ENCODE peak calls at places on chromosomes 16 and 17, in six cellular contexts. Y, K, T, F, R and B are unnamed samples.

GRCh38 chr16:2586901-2587480 is 49.2 kb downstream of the PDPK1 start:
- DNase-seq in Y (no peak), F (no peak), R (no peak), K (no peak), T (no peak), B (no peak)

GRCh38 chr17:8820311-8821010 is 21.3 kb upstream of the MFSD6L start:
- DNase-seq in Y (no peak), F (no peak), R (no peak), K (no peak), T (no peak), B (no peak)

GRCh38 chr16:21223787-21224186 is 9.7 kb upstream of the ANKS4B start:
- DNase-seq in F (no peak), T (no peak), K (no peak), R (no peak), Y (no peak), B (no peak)

GRCh38 chr16:84739349-84740124 is 39.7 kb downstream of the USP10 start:
- DNase-seq in R (no peak), F (no peak), T (no peak), K (peak), Y (peak), B (no peak)

GRCh38 chr17:4770632-4771031 is 1.1 kb upstream of the TM4SF5 start:
- DNase-seq in R (no peak), K (no peak), F (no peak), T (no peak), Y (no peak), B (no peak)

GRCh38 chr16:67013823-67014640 is 14.9 kb upstream of the CBFB start:
- DNase-seq in K (peak), T (peak), F (peak), R (peak), Y (no peak), B (peak)

GRCh38 chr17:82215095-82215971 is 2.7 kb upstream of the CCDC57 start:
- DNase-seq in Y (no peak), R (no peak), F (no peak), T (no peak), K (peak), B (no peak)

GRCh38 chr16:83298541-83298940 is 509.2 kb upstream of the HSBP1 start:
- DNase-seq in K (no peak), F (no peak), R (no peak), Y (no peak), T (no peak), B (no peak)

GRCh38 chr16:14618566-14618965 is 11.5 kb downstream of the PARN start:
- DNase-seq in K (no peak), Y (no peak), F (no peak), R (no peak), T (no peak), B (no peak)

GRCh38 chr17:34703533-34703932 is 124.2 kb downstream of the TMEM132E start:
- DNase-seq in T (no peak), Y (no peak), K (no peak), F (no peak), R (no peak), B (no peak)

GRCh38 chr16:28265822-28266221 is 26.5 kb upstream of the SBK1 start:
- DNase-seq in R (no peak), T (no peak), K (no peak), Y (no peak), F (no peak), B (no peak)

GRCh38 chr17:75262112-75262606 is 480 bp downstream of the MRPS7 start:
- DNase-seq in F (no peak), T (no peak), R (no peak), Y (no peak), K (no peak), B (no peak)

GRCh38 chr17:83144421-83145357 is 65.3 kb downstream of the METRNL start:
- DNase-seq in K (peak), R (no peak), F (no peak), T (no peak), Y (peak), B (peak)

GRCh38 chr17:64441772-64442549 is 7.0 kb upstream of the MILR1 start:
- DNase-seq in Y (no peak), K (peak), R (no peak), T (no peak), F (no peak), B (no peak)

GRCh38 chr17:16287563-16288027 is 65.7 kb downstream of the CENPV start:
- DNase-seq in K (peak), F (no peak), T (no peak), Y (peak), R (no peak), B (no peak)

GRCh38 chr16:86798247-86799041 is 220.1 kb downstream of the FOXL1 start:
- DNase-seq in F (no peak), Y (no peak), T (no peak), R (no peak), K (no peak), B (no peak)

GRCh38 chr16:29926675-29927522 is 873 bp upstream of the KCTD13 start:
- DNase-seq in T (no peak), K (no peak), R (no peak), F (no peak), Y (no peak), B (peak)

GRCh38 chr17:78958556-78959191 is 21.0 kb downstream of the LGALS3BP start:
- DNase-seq in Y (no peak), F (no peak), T (no peak), R (no peak), K (no peak), B (no peak)

GRCh38 chr16:75589301-75589700 is 23.1 kb downstream of the GABARAPL2 start:
- DNase-seq in T (no peak), K (no peak), F (no peak), Y (no peak), R (no peak), B (no peak)

GRCh38 chr17:27609606-27610303 is 21.2 kb upstream of the LGALS9 start:
- DNase-seq in K (peak), R (no peak), Y (no peak), T (no peak), F (no peak), B (no peak)